ENCODE peak calls at places on chromosomes 7 and 10, in five cellular contexts. One of them, this sample, is unnamed.
A peak's percentile ranks its signal among the peaks of the same experiment; 100 is the strongest.

GRCh38 chr7:157941210-157941609 is 604.4 kb downstream of the DNAJB6 start:
- DNase-seq in NCI-H446 treated with DMSO at 0.1 percent for 48 hours: no peak
- DNase-seq in stomach: no peak
- DNase-seq in stromal cell of bone marrow: no peak
- DNase-seq in Ammon's horn: no peak
- DNase-seq in this sample: no peak

GRCh38 chr10:77506517-77506916 is 131.1 kb downstream of the KCNMA1 start:
- DNase-seq in Ammon's horn: no peak
- DNase-seq in stomach: no peak
- DNase-seq in NCI-H446 treated with DMSO at 0.1 percent for 48 hours: no peak
- DNase-seq in stromal cell of bone marrow: no peak
- DNase-seq in this sample: no peak

GRCh38 chr7:107494315-107494751 is 24.5 kb downstream of the GPR22 start:
- DNase-seq in stromal cell of bone marrow: no peak
- DNase-seq in stomach: no peak
- DNase-seq in NCI-H446 treated with DMSO at 0.1 percent for 48 hours: no peak
- DNase-seq in Ammon's horn: no peak
- DNase-seq in this sample: no peak

GRCh38 chr10:74825371-74826141 is 844 bp upstream of the KAT6B start:
- DNase-seq in Ammon's horn: peak; percentile 63
- DNase-seq in stomach: peak; percentile 43
- DNase-seq in stromal cell of bone marrow: no peak
- DNase-seq in NCI-H446 treated with DMSO at 0.1 percent for 48 hours: peak; percentile 30
- DNase-seq in this sample: no peak

GRCh38 chr10:22183771-22184466 is 33.9 kb downstream of the EBLN1 start:
- DNase-seq in NCI-H446 treated with DMSO at 0.1 percent for 48 hours: no peak
- DNase-seq in stromal cell of bone marrow: no peak
- DNase-seq in Ammon's horn: no peak
- DNase-seq in stomach: no peak
- DNase-seq in this sample: no peak

GRCh38 chr10:86846088-86846487 is 89.7 kb downstream of the BMPR1A start:
- DNase-seq in NCI-H446 treated with DMSO at 0.1 percent for 48 hours: no peak
- DNase-seq in stomach: no peak
- DNase-seq in Ammon's horn: no peak
- DNase-seq in stromal cell of bone marrow: no peak
- DNase-seq in this sample: no peak

GRCh38 chr10:59176241-59177030 is at the start of gene PHYHIPL:
- DNase-seq in stromal cell of bone marrow: no peak
- DNase-seq in stomach: no peak
- DNase-seq in NCI-H446 treated with DMSO at 0.1 percent for 48 hours: peak; percentile 42
- DNase-seq in Ammon's horn: peak; percentile 71
- DNase-seq in this sample: peak; percentile 53

GRCh38 chr7:107044347-107045194 is at the start of gene PRKAR2B:
- DNase-seq in NCI-H446 treated with DMSO at 0.1 percent for 48 hours: peak; percentile 66
- DNase-seq in stromal cell of bone marrow: no peak
- DNase-seq in stomach: peak; percentile 62
- DNase-seq in Ammon's horn: peak; percentile 89
- DNase-seq in this sample: peak; percentile 79

GRCh38 chr10:92079003-92079402 is 155.4 kb downstream of the BTAF1 start:
- DNase-seq in Ammon's horn: no peak
- DNase-seq in stomach: no peak
- DNase-seq in stromal cell of bone marrow: no peak
- DNase-seq in NCI-H446 treated with DMSO at 0.1 percent for 48 hours: no peak
- DNase-seq in this sample: no peak

GRCh38 chr7:134943785-134944400 is 42.4 kb upstream of the AGBL3 start:
- DNase-seq in NCI-H446 treated with DMSO at 0.1 percent for 48 hours: no peak
- DNase-seq in stomach: no peak
- DNase-seq in Ammon's horn: peak; percentile 63
- DNase-seq in stromal cell of bone marrow: no peak
- DNase-seq in this sample: peak; percentile 81

GRCh38 chr10:29681700-29682444 is 47.1 kb upstream of the SVIL start:
- DNase-seq in stomach: no peak
- DNase-seq in NCI-H446 treated with DMSO at 0.1 percent for 48 hours: no peak
- DNase-seq in stromal cell of bone marrow: no peak
- DNase-seq in Ammon's horn: no peak
- DNase-seq in this sample: no peak

GRCh38 chr7:32108651-32109050 is 38.4 kb upstream of the PDE1C start:
- DNase-seq in stomach: no peak
- DNase-seq in Ammon's horn: no peak
- DNase-seq in stromal cell of bone marrow: no peak
- DNase-seq in NCI-H446 treated with DMSO at 0.1 percent for 48 hours: peak; percentile 73
- DNase-seq in this sample: no peak

GRCh38 chr10:118216071-118216470 is 126.1 kb downstream of the FAM204A start:
- DNase-seq in stromal cell of bone marrow: no peak
- DNase-seq in stomach: no peak
- DNase-seq in Ammon's horn: no peak
- DNase-seq in NCI-H446 treated with DMSO at 0.1 percent for 48 hours: no peak
- DNase-seq in this sample: no peak

GRCh38 chr10:107440741-107441140 is 276.2 kb upstream of the SORCS1 start:
- DNase-seq in NCI-H446 treated with DMSO at 0.1 percent for 48 hours: no peak
- DNase-seq in stomach: no peak
- DNase-seq in Ammon's horn: no peak
- DNase-seq in stromal cell of bone marrow: no peak
- DNase-seq in this sample: no peak

GRCh38 chr10:83542774-83543291 is 596.5 kb upstream of the GHITM start:
- DNase-seq in stomach: no peak
- DNase-seq in stromal cell of bone marrow: peak; percentile 11
- DNase-seq in NCI-H446 treated with DMSO at 0.1 percent for 48 hours: no peak
- DNase-seq in Ammon's horn: no peak
- DNase-seq in this sample: no peak

GRCh38 chr7:158284617-158285382 is 302.8 kb downstream of the PTPRN2 start:
- DNase-seq in Ammon's horn: no peak
- DNase-seq in NCI-H446 treated with DMSO at 0.1 percent for 48 hours: no peak
- DNase-seq in stromal cell of bone marrow: no peak
- DNase-seq in stomach: peak; percentile 22
- DNase-seq in this sample: no peak

GRCh38 chr10:80581469-80581835 is 43.8 kb downstream of the SH2D4B start:
- DNase-seq in NCI-H446 treated with DMSO at 0.1 percent for 48 hours: no peak
- DNase-seq in stromal cell of bone marrow: no peak
- DNase-seq in stomach: no peak
- DNase-seq in Ammon's horn: no peak
- DNase-seq in this sample: no peak

GRCh38 chr10:26483554-26483953 is 45.4 kb downstream of the APBB1IP start:
- DNase-seq in NCI-H446 treated with DMSO at 0.1 percent for 48 hours: no peak
- DNase-seq in stromal cell of bone marrow: no peak
- DNase-seq in Ammon's horn: no peak
- DNase-seq in stomach: no peak
- DNase-seq in this sample: no peak

GRCh38 chr10:123236122-123236521 is 81.9 kb downstream of the BUB3 start:
- DNase-seq in stomach: no peak
- DNase-seq in stromal cell of bone marrow: no peak
- DNase-seq in Ammon's horn: no peak
- DNase-seq in NCI-H446 treated with DMSO at 0.1 percent for 48 hours: no peak
- DNase-seq in this sample: no peak

GRCh38 chr7:45086348-45087065 is 2.3 kb downstream of the NACAD start:
- DNase-seq in stromal cell of bone marrow: no peak
- DNase-seq in stomach: no peak
- DNase-seq in NCI-H446 treated with DMSO at 0.1 percent for 48 hours: no peak
- DNase-seq in Ammon's horn: peak; percentile 90
- DNase-seq in this sample: peak; percentile 82

GRCh38 chr10:15742831-15743230 is 23.1 kb upstream of the ITGA8 start:
- DNase-seq in stromal cell of bone marrow: no peak
- DNase-seq in NCI-H446 treated with DMSO at 0.1 percent for 48 hours: no peak
- DNase-seq in Ammon's horn: no peak
- DNase-seq in stomach: no peak
- DNase-seq in this sample: no peak

GRCh38 chr7:4819450-4820404 is 42.1 kb downstream of the PAPOLB start:
- DNase-seq in NCI-H446 treated with DMSO at 0.1 percent for 48 hours: no peak
- DNase-seq in Ammon's horn: no peak
- DNase-seq in stromal cell of bone marrow: no peak
- DNase-seq in stomach: no peak
- DNase-seq in this sample: no peak

GRCh38 chr10:93166116-93166515 is 92.4 kb downstream of the CYP26A1 start:
- DNase-seq in stomach: no peak
- DNase-seq in Ammon's horn: no peak
- DNase-seq in stromal cell of bone marrow: no peak
- DNase-seq in NCI-H446 treated with DMSO at 0.1 percent for 48 hours: no peak
- DNase-seq in this sample: no peak

GRCh38 chr7:64946772-64947171 is 43.7 kb downstream of the ZNF273 start:
- DNase-seq in stromal cell of bone marrow: peak; percentile 2
- DNase-seq in NCI-H446 treated with DMSO at 0.1 percent for 48 hours: no peak
- DNase-seq in stomach: no peak
- DNase-seq in Ammon's horn: no peak
- DNase-seq in this sample: no peak

GRCh38 chr10:96276426-96276825 is 5.1 kb upstream of the BLNK start:
- DNase-seq in NCI-H446 treated with DMSO at 0.1 percent for 48 hours: no peak
- DNase-seq in Ammon's horn: no peak
- DNase-seq in stromal cell of bone marrow: no peak
- DNase-seq in stomach: no peak
- DNase-seq in this sample: no peak